ENCODE peak calls at places on chromosomes 1 and 21, in six cellular contexts. One of them, this sample, is unnamed.
A peak's percentile ranks its signal among the peaks of the same experiment; 100 is the strongest.

GRCh38 chr21:41138711-41139110 is 29.2 kb upstream of the BACE2 start:
- DNase-seq in stimulated activated CD8-positive, alpha-beta memory T cell treated with anti-CD3 and anti-CD28 coated beads, Interleukin-4, amount 100 ng/mL, for 1 hour: no peak
- DNase-seq in cardiac fibroblast: no peak
- DNase-seq in activated gamma-delta T cell: no peak
- DNase-seq in fibroblast of villous mesenchyme: no peak
- DNase-seq in mucosa of descending colon: no peak
- DNase-seq in this sample: no peak

GRCh38 chr1:47229031-47229831 is 2.8 kb downstream of the TAL1 start:
- DNase-seq in mucosa of descending colon: no peak
- DNase-seq in cardiac fibroblast: no peak
- DNase-seq in fibroblast of villous mesenchyme: no peak
- DNase-seq in stimulated activated CD8-positive, alpha-beta memory T cell treated with anti-CD3 and anti-CD28 coated beads, Interleukin-4, amount 100 ng/mL, for 1 hour: no peak
- DNase-seq in activated gamma-delta T cell: no peak
- DNase-seq in this sample: no peak

GRCh38 chr1:167474191-167474641 is 44.1 kb downstream of the CD247 start:
- DNase-seq in fibroblast of villous mesenchyme: no peak
- DNase-seq in mucosa of descending colon: no peak
- DNase-seq in stimulated activated CD8-positive, alpha-beta memory T cell treated with anti-CD3 and anti-CD28 coated beads, Interleukin-4, amount 100 ng/mL, for 1 hour: no peak
- DNase-seq in cardiac fibroblast: no peak
- DNase-seq in activated gamma-delta T cell: no peak
- DNase-seq in this sample: no peak

GRCh38 chr1:236750928-236751327 is 44.2 kb upstream of the MTR start:
- DNase-seq in activated gamma-delta T cell: no peak
- DNase-seq in cardiac fibroblast: no peak
- DNase-seq in fibroblast of villous mesenchyme: no peak
- DNase-seq in mucosa of descending colon: no peak
- DNase-seq in stimulated activated CD8-positive, alpha-beta memory T cell treated with anti-CD3 and anti-CD28 coated beads, Interleukin-4, amount 100 ng/mL, for 1 hour: no peak
- DNase-seq in this sample: no peak

GRCh38 chr21:16773206-16773605 is 739.6 kb upstream of the CXADR start:
- DNase-seq in stimulated activated CD8-positive, alpha-beta memory T cell treated with anti-CD3 and anti-CD28 coated beads, Interleukin-4, amount 100 ng/mL, for 1 hour: no peak
- DNase-seq in mucosa of descending colon: no peak
- DNase-seq in fibroblast of villous mesenchyme: peak; percentile 25
- DNase-seq in cardiac fibroblast: peak; percentile 58
- DNase-seq in activated gamma-delta T cell: no peak
- DNase-seq in this sample: no peak

GRCh38 chr1:177517556-177517955 is 346.8 kb downstream of the BRINP2 start:
- DNase-seq in mucosa of descending colon: no peak
- DNase-seq in cardiac fibroblast: peak; percentile 59
- DNase-seq in activated gamma-delta T cell: no peak
- DNase-seq in fibroblast of villous mesenchyme: peak; percentile 4
- DNase-seq in stimulated activated CD8-positive, alpha-beta memory T cell treated with anti-CD3 and anti-CD28 coated beads, Interleukin-4, amount 100 ng/mL, for 1 hour: no peak
- DNase-seq in this sample: no peak

GRCh38 chr1:195733826-195734225 is 874.4 kb downstream of the KCNT2 start:
- DNase-seq in cardiac fibroblast: no peak
- DNase-seq in fibroblast of villous mesenchyme: no peak
- DNase-seq in activated gamma-delta T cell: no peak
- DNase-seq in stimulated activated CD8-positive, alpha-beta memory T cell treated with anti-CD3 and anti-CD28 coated beads, Interleukin-4, amount 100 ng/mL, for 1 hour: no peak
- DNase-seq in mucosa of descending colon: peak; percentile 57
- DNase-seq in this sample: peak; percentile 27

GRCh38 chr21:24045775-24046215 is 1561.5 kb downstream of the MRPL39 start:
- DNase-seq in fibroblast of villous mesenchyme: peak; percentile 48
- DNase-seq in cardiac fibroblast: peak; percentile 98
- DNase-seq in stimulated activated CD8-positive, alpha-beta memory T cell treated with anti-CD3 and anti-CD28 coated beads, Interleukin-4, amount 100 ng/mL, for 1 hour: no peak
- DNase-seq in mucosa of descending colon: peak; percentile 39
- DNase-seq in activated gamma-delta T cell: no peak
- DNase-seq in this sample: peak; percentile 10

GRCh38 chr1:16630661-16631247 is 17.4 kb upstream of the NBPF1 start:
- DNase-seq in fibroblast of villous mesenchyme: no peak
- DNase-seq in stimulated activated CD8-positive, alpha-beta memory T cell treated with anti-CD3 and anti-CD28 coated beads, Interleukin-4, amount 100 ng/mL, for 1 hour: no peak
- DNase-seq in activated gamma-delta T cell: no peak
- DNase-seq in mucosa of descending colon: peak; percentile 10
- DNase-seq in cardiac fibroblast: no peak
- DNase-seq in this sample: peak; percentile 24

GRCh38 chr1:17032741-17033140 is 21.0 kb upstream of the ATP13A2 start:
- DNase-seq in mucosa of descending colon: no peak
- DNase-seq in fibroblast of villous mesenchyme: peak; percentile 31
- DNase-seq in cardiac fibroblast: no peak
- DNase-seq in stimulated activated CD8-positive, alpha-beta memory T cell treated with anti-CD3 and anti-CD28 coated beads, Interleukin-4, amount 100 ng/mL, for 1 hour: no peak
- DNase-seq in activated gamma-delta T cell: no peak
- DNase-seq in this sample: no peak

GRCh38 chr1:119896303-119896702 is at the start of gene ADAM30:
- DNase-seq in fibroblast of villous mesenchyme: no peak
- DNase-seq in stimulated activated CD8-positive, alpha-beta memory T cell treated with anti-CD3 and anti-CD28 coated beads, Interleukin-4, amount 100 ng/mL, for 1 hour: no peak
- DNase-seq in mucosa of descending colon: no peak
- DNase-seq in cardiac fibroblast: no peak
- DNase-seq in activated gamma-delta T cell: no peak
- DNase-seq in this sample: no peak

GRCh38 chr1:222618001-222618879 is at the start of gene MIA3:
- DNase-seq in activated gamma-delta T cell: peak; percentile 91
- DNase-seq in stimulated activated CD8-positive, alpha-beta memory T cell treated with anti-CD3 and anti-CD28 coated beads, Interleukin-4, amount 100 ng/mL, for 1 hour: peak; percentile 58
- DNase-seq in fibroblast of villous mesenchyme: peak; percentile 30
- DNase-seq in mucosa of descending colon: peak; percentile 82
- DNase-seq in cardiac fibroblast: no peak
- DNase-seq in this sample: peak; percentile 34

GRCh38 chr1:16173447-16174260 is 17.8 kb upstream of the EPHA2 start:
- DNase-seq in mucosa of descending colon: peak; percentile 82
- DNase-seq in fibroblast of villous mesenchyme: peak; percentile 81
- DNase-seq in cardiac fibroblast: peak; percentile 83
- DNase-seq in activated gamma-delta T cell: no peak
- DNase-seq in stimulated activated CD8-positive, alpha-beta memory T cell treated with anti-CD3 and anti-CD28 coated beads, Interleukin-4, amount 100 ng/mL, for 1 hour: no peak
- DNase-seq in this sample: peak; percentile 89

GRCh38 chr1:157803851-157804250 is 16.1 kb downstream of the FCRL1 start:
- DNase-seq in cardiac fibroblast: no peak
- DNase-seq in stimulated activated CD8-positive, alpha-beta memory T cell treated with anti-CD3 and anti-CD28 coated beads, Interleukin-4, amount 100 ng/mL, for 1 hour: no peak
- DNase-seq in fibroblast of villous mesenchyme: no peak
- DNase-seq in activated gamma-delta T cell: no peak
- DNase-seq in mucosa of descending colon: peak; percentile 4
- DNase-seq in this sample: peak; percentile 19

GRCh38 chr1:156676820-156677615 is at the start of gene NES:
- DNase-seq in stimulated activated CD8-positive, alpha-beta memory T cell treated with anti-CD3 and anti-CD28 coated beads, Interleukin-4, amount 100 ng/mL, for 1 hour: no peak
- DNase-seq in activated gamma-delta T cell: no peak
- DNase-seq in fibroblast of villous mesenchyme: peak; percentile 54
- DNase-seq in cardiac fibroblast: peak; percentile 74
- DNase-seq in mucosa of descending colon: no peak
- DNase-seq in this sample: peak; percentile 50